ENCODE peak calls at places on chromosomes 12 and 14, in five cellular contexts. I, L, Y, A and H are unnamed samples.

GRCh38 chr12:88334271-88334670 is 192.2 kb downstream of the TMTC3 start:
- DNase-seq in I (peak; percentile 99), L (no peak), Y (peak; percentile 26), A (no peak), H (no peak)

GRCh38 chr12:13278249-13278787 is 81.8 kb downstream of the EMP1 start:
- DNase-seq in I (peak; percentile 45), L (peak; percentile 87), Y (peak; percentile 76), A (peak; percentile 57), H (peak; percentile 20)

GRCh38 chr14:23428686-23429495 is 6.6 kb downstream of the MYH7 start:
- DNase-seq in I (no peak), L (no peak), Y (no peak), A (peak; percentile 7), H (no peak)

GRCh38 chr12:43826681-43827458 is 9.0 kb upstream of the TMEM117 start:
- DNase-seq in I (no peak), L (no peak), Y (no peak), A (no peak), H (no peak)

GRCh38 chr14:58772814-58773620 is 135.3 kb downstream of the DACT1 start:
- DNase-seq in I (no peak), L (peak; percentile 36), Y (no peak), A (no peak), H (no peak)

GRCh38 chr12:18454330-18454729 is 193.0 kb downstream of the PIK3C2G start:
- DNase-seq in I (no peak), L (no peak), Y (no peak), A (no peak), H (no peak)

GRCh38 chr12:34108967-34109366 is 86.7 kb downstream of the ALG10 start:
- DNase-seq in I (no peak), L (no peak), Y (no peak), A (no peak), H (no peak)

GRCh38 chr12:112219195-112219594 is 93.8 kb downstream of the TRAFD1 start:
- DNase-seq in I (no peak), L (no peak), Y (no peak), A (no peak), H (no peak)

GRCh38 chr12:71139153-71139735 is 18.6 kb downstream of the TSPAN8 start:
- DNase-seq in I (no peak), L (no peak), Y (no peak), A (no peak), H (no peak)

GRCh38 chr14:32087173-32087861 is 10.2 kb downstream of the ARHGAP5 start:
- DNase-seq in I (peak; percentile 38), L (no peak), Y (no peak), A (no peak), H (no peak)

GRCh38 chr14:71061458-71061857 is 154.2 kb downstream of the PCNX1 start:
- DNase-seq in I (no peak), L (no peak), Y (no peak), A (no peak), H (no peak)

GRCh38 chr14:69154779-69155178 is 1.9 kb upstream of the DCAF5 start:
- DNase-seq in I (no peak), L (peak; percentile 48), Y (peak; percentile 64), A (no peak), H (no peak)

GRCh38 chr12:80101126-80101525 is 1.8 kb downstream of the OTOGL start:
- DNase-seq in I (peak; percentile 84), L (no peak), Y (no peak), A (no peak), H (no peak)

GRCh38 chr12:4910502-4911315 is 1.0 kb downstream of the KCNA1 start:
- DNase-seq in I (no peak), L (no peak), Y (no peak), A (no peak), H (peak; percentile 20)
- H3K27me3 ChIP-seq in I (peaks cover 46% of the 10 kb centered on the region), L (peaks cover 99% of the 10 kb centered on the region), Y (peaks cover 14% of the 10 kb centered on the region), A (peaks cover 74% of the 10 kb centered on the region), H (peaks cover 38% of the 10 kb centered on the region)

GRCh38 chr14:105466491-105467248 is 8.0 kb upstream of the CRIP2 start:
- DNase-seq in I (no peak), L (no peak), Y (no peak), A (peak; percentile 83), H (no peak)
- H3K36me3 ChIP-seq in I (peaks cover 9% of the 10 kb centered on the region), L (peaks cover 30% of the 10 kb centered on the region), Y (no peaks in the 10 kb centered on the region), A (peaks cover 45% of the 10 kb centered on the region), H (peaks cover 1% of the 10 kb centered on the region)

GRCh38 chr14:95072310-95072709 is 85.0 kb downstream of the DICER1 start:
- DNase-seq in I (no peak), L (no peak), Y (no peak), A (no peak), H (no peak)

GRCh38 chr14:95070748-95071435 is 86.4 kb downstream of the DICER1 start:
- DNase-seq in I (no peak), L (no peak), Y (no peak), A (no peak), H (no peak)

GRCh38 chr14:95075789-95076188 is 81.5 kb downstream of the DICER1 start:
- DNase-seq in I (no peak), L (no peak), Y (no peak), A (no peak), H (no peak)

GRCh38 chr14:95071649-95072256 is 85.6 kb downstream of the DICER1 start:
- DNase-seq in I (no peak), L (no peak), Y (no peak), A (no peak), H (no peak)

GRCh38 chr14:95073947-95074346 is 83.4 kb downstream of the DICER1 start:
- DNase-seq in I (no peak), L (no peak), Y (no peak), A (no peak), H (no peak)
- H3K27me3 ChIP-seq in I (no peaks in the 10 kb centered on the region), L (no peaks in the 10 kb centered on the region), Y (no peaks in the 10 kb centered on the region), A (peaks cover 15% of the 10 kb centered on the region), H (no peaks in the 10 kb centered on the region)

GRCh38 chr12:121334513-121335343 is 17.5 kb downstream of the ANAPC5 start:
- DNase-seq in I (peak; percentile 56), L (peak; percentile 77), Y (peak; percentile 40), A (no peak), H (peak; percentile 57)
- H3K36me3 ChIP-seq in I (peaks cover 23% of the 10 kb centered on the region), L (peaks cover 38% of the 10 kb centered on the region), Y (no peaks in the 10 kb centered on the region), A (peaks cover 97% of the 10 kb centered on the region), H (peaks cover 74% of the 10 kb centered on the region)

GRCh38 chr12:131826064-131826928 is 1.9 kb upstream of the MMP17 start:
- DNase-seq in I (no peak), L (no peak), Y (no peak), A (no peak), H (no peak)
- H3K27me3 ChIP-seq in I (no peaks in the 10 kb centered on the region), L (peaks cover 60% of the 10 kb centered on the region), Y (peaks cover 23% of the 10 kb centered on the region), A (peaks cover 56% of the 10 kb centered on the region), H (peaks cover 2% of the 10 kb centered on the region)